ENCODE peak calls at places on chromosome X, in eight cellular contexts. One of them, this sample, is unnamed.

GRCh38 chrX:153245288-153245731 is 66.2 kb downstream of the MAGEA1 start:
- DNase-seq in sigmoid colon: no peak
- DNase-seq in dorsolateral prefrontal cortex: no peak
- DNase-seq in left lung: no peak
- DNase-seq in A549: no peak
- DNase-seq in fibroblast of the aortic adventitia: no peak
- DNase-seq in OCI-LY7: peak
- DNase-seq in fibroblast of mammary gland: no peak
- DNase-seq in this sample: no peak

GRCh38 chrX:150692296-150692695 is 900 bp upstream of the MTMR1 start:
- DNase-seq in A549: no peak
- DNase-seq in dorsolateral prefrontal cortex: no peak
- DNase-seq in sigmoid colon: no peak
- DNase-seq in left lung: no peak
- DNase-seq in fibroblast of mammary gland: no peak
- DNase-seq in OCI-LY7: peak
- DNase-seq in fibroblast of the aortic adventitia: no peak
- DNase-seq in this sample: no peak

GRCh38 chrX:11770320-11770719 is 12.3 kb downstream of the MSL3 start:
- DNase-seq in dorsolateral prefrontal cortex: no peak
- DNase-seq in A549: peak
- DNase-seq in OCI-LY7: peak
- DNase-seq in left lung: no peak
- DNase-seq in fibroblast of mammary gland: peak
- DNase-seq in fibroblast of the aortic adventitia: peak
- DNase-seq in sigmoid colon: no peak
- DNase-seq in this sample: peak

GRCh38 chrX:9899640-9900075 is 67.5 kb upstream of the CLDN34 start:
- DNase-seq in dorsolateral prefrontal cortex: peak
- DNase-seq in A549: no peak
- DNase-seq in sigmoid colon: peak
- DNase-seq in fibroblast of the aortic adventitia: no peak
- DNase-seq in OCI-LY7: no peak
- DNase-seq in left lung: no peak
- DNase-seq in fibroblast of mammary gland: peak
- DNase-seq in this sample: peak

GRCh38 chrX:20593836-20594235 is 327.1 kb upstream of the RPS6KA3 start:
- DNase-seq in OCI-LY7: no peak
- DNase-seq in fibroblast of mammary gland: no peak
- DNase-seq in A549: no peak
- DNase-seq in left lung: no peak
- DNase-seq in fibroblast of the aortic adventitia: no peak
- DNase-seq in sigmoid colon: no peak
- DNase-seq in dorsolateral prefrontal cortex: no peak
- DNase-seq in this sample: no peak

GRCh38 chrX:105483011-105483410 is 262.5 kb upstream of the TEX13A start:
- DNase-seq in OCI-LY7: no peak
- DNase-seq in fibroblast of the aortic adventitia: peak
- DNase-seq in A549: no peak
- DNase-seq in left lung: no peak
- DNase-seq in fibroblast of mammary gland: peak
- DNase-seq in dorsolateral prefrontal cortex: no peak
- DNase-seq in sigmoid colon: no peak
- DNase-seq in this sample: no peak

GRCh38 chrX:153209347-153209746 is 30.3 kb downstream of the MAGEA1 start:
- DNase-seq in left lung: no peak
- DNase-seq in sigmoid colon: no peak
- DNase-seq in OCI-LY7: no peak
- DNase-seq in fibroblast of mammary gland: no peak
- DNase-seq in fibroblast of the aortic adventitia: no peak
- DNase-seq in dorsolateral prefrontal cortex: no peak
- DNase-seq in A549: no peak
- DNase-seq in this sample: no peak

GRCh38 chrX:133475953-133476352 is 60.7 kb upstream of the GPC4 start:
- DNase-seq in OCI-LY7: no peak
- DNase-seq in fibroblast of the aortic adventitia: no peak
- DNase-seq in dorsolateral prefrontal cortex: no peak
- DNase-seq in left lung: no peak
- DNase-seq in fibroblast of mammary gland: no peak
- DNase-seq in A549: no peak
- DNase-seq in sigmoid colon: no peak
- DNase-seq in this sample: no peak

GRCh38 chrX:135644624-135645023 is 68.8 kb upstream of the CT45A1 start:
- DNase-seq in dorsolateral prefrontal cortex: no peak
- DNase-seq in fibroblast of mammary gland: no peak
- DNase-seq in left lung: no peak
- DNase-seq in fibroblast of the aortic adventitia: no peak
- DNase-seq in OCI-LY7: no peak
- DNase-seq in sigmoid colon: no peak
- DNase-seq in A549: no peak
- DNase-seq in this sample: no peak

GRCh38 chrX:1466232-1466661 is 13.5 kb upstream of the ASMTL start:
- DNase-seq in A549: no peak
- DNase-seq in fibroblast of mammary gland: no peak
- DNase-seq in fibroblast of the aortic adventitia: no peak
- DNase-seq in OCI-LY7: no peak
- DNase-seq in dorsolateral prefrontal cortex: no peak
- DNase-seq in sigmoid colon: peak
- DNase-seq in left lung: no peak
- DNase-seq in this sample: no peak

GRCh38 chrX:46967547-46967946 is 55.3 kb downstream of the JADE3 start:
- DNase-seq in dorsolateral prefrontal cortex: no peak
- DNase-seq in A549: no peak
- DNase-seq in fibroblast of the aortic adventitia: no peak
- DNase-seq in sigmoid colon: no peak
- DNase-seq in left lung: no peak
- DNase-seq in fibroblast of mammary gland: no peak
- DNase-seq in OCI-LY7: peak
- DNase-seq in this sample: no peak

GRCh38 chrX:30935985-30936384 is 46.9 kb upstream of the TAB3 start:
- DNase-seq in OCI-LY7: no peak
- DNase-seq in dorsolateral prefrontal cortex: no peak
- DNase-seq in left lung: no peak
- DNase-seq in fibroblast of the aortic adventitia: peak
- DNase-seq in sigmoid colon: no peak
- DNase-seq in fibroblast of mammary gland: peak
- DNase-seq in A549: peak
- DNase-seq in this sample: peak

GRCh38 chrX:9127991-9128390 is 94.1 kb upstream of the FAM9B start:
- DNase-seq in A549: no peak
- DNase-seq in left lung: no peak
- DNase-seq in fibroblast of the aortic adventitia: no peak
- DNase-seq in OCI-LY7: no peak
- DNase-seq in dorsolateral prefrontal cortex: no peak
- DNase-seq in fibroblast of mammary gland: no peak
- DNase-seq in sigmoid colon: no peak
- DNase-seq in this sample: no peak

GRCh38 chrX:19679787-19680186 is 164.5 kb upstream of the MAP3K15 start:
- DNase-seq in left lung: no peak
- DNase-seq in A549: no peak
- DNase-seq in sigmoid colon: no peak
- DNase-seq in OCI-LY7: no peak
- DNase-seq in fibroblast of the aortic adventitia: no peak
- DNase-seq in fibroblast of mammary gland: no peak
- DNase-seq in dorsolateral prefrontal cortex: no peak
- DNase-seq in this sample: no peak

GRCh38 chrX:38102875-38103274 is 96.5 kb downstream of the SYTL5 start:
- DNase-seq in OCI-LY7: peak
- DNase-seq in fibroblast of mammary gland: no peak
- DNase-seq in dorsolateral prefrontal cortex: no peak
- DNase-seq in A549: no peak
- DNase-seq in fibroblast of the aortic adventitia: no peak
- DNase-seq in left lung: no peak
- DNase-seq in sigmoid colon: no peak
- DNase-seq in this sample: no peak

GRCh38 chrX:100687128-100687527 is 43.1 kb downstream of the SRPX2 start:
- DNase-seq in left lung: no peak
- DNase-seq in fibroblast of the aortic adventitia: no peak
- DNase-seq in A549: no peak
- DNase-seq in fibroblast of mammary gland: no peak
- DNase-seq in OCI-LY7: peak
- DNase-seq in sigmoid colon: no peak
- DNase-seq in dorsolateral prefrontal cortex: no peak
- DNase-seq in this sample: no peak

GRCh38 chrX:53442322-53442631 is 8.1 kb upstream of the HSD17B10 start:
- DNase-seq in left lung: no peak
- DNase-seq in sigmoid colon: no peak
- DNase-seq in OCI-LY7: no peak
- DNase-seq in A549: no peak
- DNase-seq in fibroblast of mammary gland: no peak
- DNase-seq in fibroblast of the aortic adventitia: no peak
- DNase-seq in dorsolateral prefrontal cortex: no peak
- DNase-seq in this sample: no peak
- H3K4me3 ChIP-seq in left lung: no peak
- H3K4me3 ChIP-seq in sigmoid colon: no peak
- H3K4me3 ChIP-seq in OCI-LY7: no peak
- H3K4me3 ChIP-seq in A549: peak
- H3K4me3 ChIP-seq in fibroblast of mammary gland: no peak
- H3K4me3 ChIP-seq in fibroblast of the aortic adventitia: no peak
- H3K4me3 ChIP-seq in dorsolateral prefrontal cortex: no peak
- H3K4me3 ChIP-seq in this sample: no peak

DNA sequence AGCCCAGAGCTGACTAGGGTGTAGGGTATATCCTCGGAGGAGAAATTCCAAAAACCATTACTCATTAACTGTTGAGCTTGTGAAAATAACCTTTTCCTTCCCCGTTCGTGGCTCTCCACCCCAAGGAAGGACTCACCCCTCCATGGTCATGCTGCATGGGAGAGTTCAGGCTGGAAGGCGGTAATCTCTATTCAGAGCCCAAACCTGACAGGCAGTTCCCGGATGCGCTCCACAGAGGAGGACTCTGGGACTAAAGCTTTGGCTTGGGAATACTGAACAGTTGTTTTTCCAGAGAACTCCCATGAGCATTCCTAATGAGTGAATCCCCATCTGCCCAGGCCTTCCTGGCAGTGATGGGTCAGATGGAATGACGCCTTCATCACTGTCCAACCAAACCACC is 125.4 kb downstream of the BCOR start:
- DNase-seq in fibroblast of mammary gland: peak
- DNase-seq in dorsolateral prefrontal cortex: no peak
- DNase-seq in A549: no peak
- DNase-seq in sigmoid colon: no peak
- DNase-seq in fibroblast of the aortic adventitia: peak
- DNase-seq in OCI-LY7: no peak
- DNase-seq in left lung: no peak
- DNase-seq in this sample: peak
- TF ChIP-seq CTCF in fibroblast of mammary gland: no peak
- TF ChIP-seq CTCF in dorsolateral prefrontal cortex: no peak
- TF ChIP-seq CTCF in A549: no peak
- TF ChIP-seq CTCF in sigmoid colon: no peak
- TF ChIP-seq CTCF in fibroblast of the aortic adventitia: no peak
- TF ChIP-seq CTCF in OCI-LY7: no peak
- TF ChIP-seq CTCF in left lung: no peak
- TF ChIP-seq CTCF in this sample: no peak

GRCh38 chrX:48938721-48939416 is 18.5 kb downstream of the OTUD5 start:
- DNase-seq in sigmoid colon: no peak
- DNase-seq in OCI-LY7: peak
- DNase-seq in fibroblast of the aortic adventitia: no peak
- DNase-seq in dorsolateral prefrontal cortex: no peak
- DNase-seq in A549: no peak
- DNase-seq in left lung: no peak
- DNase-seq in fibroblast of mammary gland: no peak
- DNase-seq in this sample: no peak
- H3K4me3 ChIP-seq in sigmoid colon: no peak
- H3K4me3 ChIP-seq in OCI-LY7: peak
- H3K4me3 ChIP-seq in fibroblast of the aortic adventitia: no peak
- H3K4me3 ChIP-seq in dorsolateral prefrontal cortex: no peak
- H3K4me3 ChIP-seq in A549: no peak
- H3K4me3 ChIP-seq in left lung: no peak
- H3K4me3 ChIP-seq in fibroblast of mammary gland: no peak
- H3K4me3 ChIP-seq in this sample: no peak

GRCh38 chrX:50514811-50515210 is 44.2 kb upstream of the DGKK start:
- DNase-seq in sigmoid colon: no peak
- DNase-seq in A549: no peak
- DNase-seq in dorsolateral prefrontal cortex: no peak
- DNase-seq in OCI-LY7: no peak
- DNase-seq in fibroblast of mammary gland: no peak
- DNase-seq in left lung: no peak
- DNase-seq in fibroblast of the aortic adventitia: no peak
- DNase-seq in this sample: no peak
- TF ChIP-seq CTCF in sigmoid colon: no peak
- TF ChIP-seq CTCF in A549: no peak
- TF ChIP-seq CTCF in dorsolateral prefrontal cortex: no peak
- TF ChIP-seq CTCF in OCI-LY7: no peak
- TF ChIP-seq CTCF in fibroblast of mammary gland: no peak
- TF ChIP-seq CTCF in left lung: no peak
- TF ChIP-seq CTCF in fibroblast of the aortic adventitia: no peak
- TF ChIP-seq CTCF in this sample: no peak

GRCh38 chrX:25005382-25006185 is 10.2 kb downstream of the ARX start:
- DNase-seq in fibroblast of mammary gland: no peak
- DNase-seq in OCI-LY7: no peak
- DNase-seq in left lung: no peak
- DNase-seq in dorsolateral prefrontal cortex: peak
- DNase-seq in A549: no peak
- DNase-seq in sigmoid colon: no peak
- DNase-seq in fibroblast of the aortic adventitia: no peak
- DNase-seq in this sample: no peak

GRCh38 chrX:25003066-25003849 is 12.5 kb downstream of the ARX start:
- DNase-seq in sigmoid colon: no peak
- DNase-seq in fibroblast of mammary gland: no peak
- DNase-seq in dorsolateral prefrontal cortex: no peak
- DNase-seq in fibroblast of the aortic adventitia: no peak
- DNase-seq in OCI-LY7: no peak
- DNase-seq in left lung: no peak
- DNase-seq in A549: no peak
- DNase-seq in this sample: no peak

GRCh38 chrX:25005034-25005381 is 10.8 kb downstream of the ARX start:
- DNase-seq in OCI-LY7: no peak
- DNase-seq in A549: no peak
- DNase-seq in dorsolateral prefrontal cortex: no peak
- DNase-seq in left lung: no peak
- DNase-seq in fibroblast of the aortic adventitia: no peak
- DNase-seq in sigmoid colon: no peak
- DNase-seq in fibroblast of mammary gland: no peak
- DNase-seq in this sample: no peak

GRCh38 chrX:25004040-25004439 is 11.7 kb downstream of the ARX start:
- DNase-seq in fibroblast of the aortic adventitia: no peak
- DNase-seq in left lung: no peak
- DNase-seq in fibroblast of mammary gland: no peak
- DNase-seq in OCI-LY7: no peak
- DNase-seq in A549: no peak
- DNase-seq in dorsolateral prefrontal cortex: no peak
- DNase-seq in sigmoid colon: no peak
- DNase-seq in this sample: no peak

DNA sequence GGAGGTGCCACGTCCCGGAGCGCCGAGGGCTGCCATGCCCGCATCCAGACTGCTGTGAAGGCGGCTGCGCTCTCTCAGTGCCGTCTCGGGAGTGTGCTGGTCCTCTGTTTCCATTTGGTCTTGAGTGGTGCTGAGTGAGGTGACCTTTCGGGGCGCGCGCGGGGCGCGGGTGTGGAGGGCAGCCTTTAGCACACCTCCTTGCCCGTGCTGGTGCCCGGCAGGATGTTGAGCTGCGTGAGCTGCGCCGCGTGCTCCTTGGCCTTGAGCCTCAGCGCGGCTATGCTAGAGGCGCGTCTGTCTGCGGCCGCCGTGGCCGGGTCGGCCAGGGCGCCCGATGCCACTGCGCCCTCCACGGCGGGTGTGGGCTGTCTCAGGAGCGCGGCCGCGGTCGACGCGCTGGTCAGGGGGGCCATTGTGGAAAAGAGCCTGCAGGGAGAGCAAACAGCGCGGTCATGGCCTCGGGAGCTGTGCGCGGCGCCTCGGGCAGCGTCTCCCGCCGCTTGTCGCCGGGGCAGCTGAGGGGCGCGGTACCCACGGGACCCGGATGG is 11.2 kb downstream of the ARX start:
- DNase-seq in A549: no peak
- DNase-seq in fibroblast of mammary gland: no peak
- DNase-seq in fibroblast of the aortic adventitia: no peak
- DNase-seq in OCI-LY7: no peak
- DNase-seq in left lung: no peak
- DNase-seq in sigmoid colon: no peak
- DNase-seq in dorsolateral prefrontal cortex: no peak
- DNase-seq in this sample: no peak
- H3K4me3 ChIP-seq in A549: no peak
- H3K4me3 ChIP-seq in fibroblast of mammary gland: no peak
- H3K4me3 ChIP-seq in fibroblast of the aortic adventitia: peak
- H3K4me3 ChIP-seq in OCI-LY7: no peak
- H3K4me3 ChIP-seq in left lung: no peak
- H3K4me3 ChIP-seq in sigmoid colon: no peak
- H3K4me3 ChIP-seq in dorsolateral prefrontal cortex: peak
- H3K4me3 ChIP-seq in this sample: no peak

This sample was measured in AG10803.